ENCODE peak calls at places on chromosome 15, in seven cellular contexts. One of them, this sample, is unnamed.

GRCh38 chr15:74045184-74045583 is 37.2 kb downstream of the GOLGA6A start:
- DNase-seq in endodermal cell: no peak
- DNase-seq in left lung: no peak
- DNase-seq in psoas muscle: no peak
- DNase-seq in heart left ventricle: no peak
- DNase-seq in thyroid gland: no peak
- DNase-seq in colonic mucosa: no peak
- DNase-seq in this sample: no peak

GRCh38 chr15:77650285-77650684 is 17.6 kb upstream of the LINGO1 start:
- DNase-seq in endodermal cell: peak; percentile 92
- DNase-seq in left lung: no peak
- DNase-seq in psoas muscle: no peak
- DNase-seq in heart left ventricle: no peak
- DNase-seq in thyroid gland: no peak
- DNase-seq in colonic mucosa: no peak
- DNase-seq in this sample: no peak

GRCh38 chr15:39976291-39977274 is 42.7 kb downstream of the EIF2AK4 start:
- DNase-seq in endodermal cell: peak; percentile 91
- DNase-seq in left lung: peak; percentile 81
- DNase-seq in psoas muscle: peak; percentile 76
- DNase-seq in heart left ventricle: peak; percentile 82
- DNase-seq in thyroid gland: peak; percentile 88
- DNase-seq in colonic mucosa: peak; percentile 62
- DNase-seq in this sample: peak; percentile 28

GRCh38 chr15:94231728-94232086 is 346 bp downstream of the MCTP2 start:
- DNase-seq in endodermal cell: no peak
- DNase-seq in left lung: no peak
- DNase-seq in psoas muscle: peak; percentile 46
- DNase-seq in heart left ventricle: peak; percentile 27
- DNase-seq in thyroid gland: peak; percentile 52
- DNase-seq in colonic mucosa: peak; percentile 55
- DNase-seq in this sample: peak; percentile 40

GRCh38 chr15:37095993-37096877 is 4.1 kb downstream of the MEIS2 start:
- DNase-seq in endodermal cell: peak; percentile 84
- DNase-seq in left lung: peak; percentile 51
- DNase-seq in psoas muscle: peak; percentile 44
- DNase-seq in heart left ventricle: peak; percentile 50
- DNase-seq in thyroid gland: no peak
- DNase-seq in colonic mucosa: no peak
- DNase-seq in this sample: no peak

GRCh38 chr15:40845036-40845435 is 1.2 kb downstream of the SPINT1 start:
- DNase-seq in endodermal cell: no peak
- DNase-seq in left lung: no peak
- DNase-seq in psoas muscle: no peak
- DNase-seq in heart left ventricle: no peak
- DNase-seq in thyroid gland: no peak
- DNase-seq in colonic mucosa: no peak
- DNase-seq in this sample: no peak

GRCh38 chr15:93983501-93983900 is 247.9 kb upstream of the MCTP2 start:
- DNase-seq in endodermal cell: no peak
- DNase-seq in left lung: no peak
- DNase-seq in psoas muscle: no peak
- DNase-seq in heart left ventricle: peak; percentile 48
- DNase-seq in thyroid gland: no peak
- DNase-seq in colonic mucosa: no peak
- DNase-seq in this sample: no peak

GRCh38 chr15:69156726-69157381 is 3.6 kb upstream of the GLCE start:
- DNase-seq in endodermal cell: no peak
- DNase-seq in left lung: no peak
- DNase-seq in psoas muscle: no peak
- DNase-seq in heart left ventricle: no peak
- DNase-seq in thyroid gland: no peak
- DNase-seq in colonic mucosa: no peak
- DNase-seq in this sample: no peak

GRCh38 chr15:82571722-82572222 is 31.5 kb upstream of the RPS17 start:
- DNase-seq in endodermal cell: peak; percentile 83
- DNase-seq in left lung: peak; percentile 60
- DNase-seq in psoas muscle: peak; percentile 71
- DNase-seq in heart left ventricle: peak; percentile 73
- DNase-seq in thyroid gland: peak; percentile 82
- DNase-seq in colonic mucosa: peak; percentile 58
- DNase-seq in this sample: peak; percentile 43

GRCh38 chr15:70014860-70015490 is 82.7 kb downstream of the TLE3 start:
- DNase-seq in endodermal cell: peak; percentile 91
- DNase-seq in left lung: no peak
- DNase-seq in psoas muscle: no peak
- DNase-seq in heart left ventricle: no peak
- DNase-seq in thyroid gland: no peak
- DNase-seq in colonic mucosa: no peak
- DNase-seq in this sample: peak; percentile 43

GRCh38 chr15:96735621-96736020 is 405.1 kb downstream of the NR2F2 start:
- DNase-seq in endodermal cell: no peak
- DNase-seq in left lung: no peak
- DNase-seq in psoas muscle: no peak
- DNase-seq in heart left ventricle: no peak
- DNase-seq in thyroid gland: peak; percentile 14
- DNase-seq in colonic mucosa: no peak
- DNase-seq in this sample: no peak

GRCh38 chr15:88628018-88628673 is 7.0 kb downstream of the AEN start:
- DNase-seq in endodermal cell: no peak
- DNase-seq in left lung: no peak
- DNase-seq in psoas muscle: no peak
- DNase-seq in heart left ventricle: no peak
- DNase-seq in thyroid gland: no peak
- DNase-seq in colonic mucosa: no peak
- DNase-seq in this sample: no peak

GRCh38 chr15:83904107-83904720 is 250.3 kb downstream of the ADAMTSL3 start:
- DNase-seq in endodermal cell: no peak
- DNase-seq in left lung: no peak
- DNase-seq in psoas muscle: no peak
- DNase-seq in heart left ventricle: no peak
- DNase-seq in thyroid gland: no peak
- DNase-seq in colonic mucosa: no peak
- DNase-seq in this sample: no peak

GRCh38 chr15:79004336-79004735 is 59.5 kb upstream of the CTSH start:
- DNase-seq in endodermal cell: peak; percentile 75
- DNase-seq in left lung: no peak
- DNase-seq in psoas muscle: peak; percentile 28
- DNase-seq in heart left ventricle: no peak
- DNase-seq in thyroid gland: no peak
- DNase-seq in colonic mucosa: no peak
- DNase-seq in this sample: no peak

GRCh38 chr15:65772909-65773308 is 19.2 kb downstream of the DENND4A start:
- DNase-seq in endodermal cell: no peak
- DNase-seq in left lung: no peak
- DNase-seq in psoas muscle: no peak
- DNase-seq in heart left ventricle: no peak
- DNase-seq in thyroid gland: no peak
- DNase-seq in colonic mucosa: no peak
- DNase-seq in this sample: no peak

DNA sequence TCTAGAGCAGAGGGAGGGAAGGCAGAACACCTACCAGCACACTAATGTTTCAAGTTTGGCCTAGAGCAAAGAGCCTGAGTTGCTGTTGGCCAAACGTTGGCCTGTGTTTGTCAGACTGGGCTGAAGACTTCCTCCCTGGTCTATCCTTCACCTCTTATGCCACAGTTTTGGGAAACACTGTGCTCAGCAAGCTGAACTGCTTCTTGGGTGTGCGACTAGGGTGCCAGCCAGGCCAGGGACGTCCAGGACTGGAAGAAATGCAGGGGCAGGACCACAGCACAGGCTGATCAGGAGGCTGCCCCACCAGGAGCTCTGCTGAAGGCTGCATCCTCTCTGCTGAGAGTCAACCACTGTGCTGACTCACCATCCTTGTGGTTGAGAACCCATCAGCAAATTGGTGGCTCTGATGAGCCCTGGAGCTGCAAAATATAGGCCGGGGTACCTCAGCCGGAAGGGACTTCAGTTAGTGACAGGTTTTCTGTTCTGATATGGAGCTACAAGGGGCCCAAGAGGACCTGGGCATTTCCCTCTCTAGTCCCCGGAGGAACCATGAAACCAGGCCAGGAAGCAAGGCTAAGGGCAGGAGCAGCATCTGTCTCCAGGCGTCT is 131.6 kb upstream of the RASGRP1 start:
- DNase-seq in endodermal cell: no peak
- DNase-seq in left lung: no peak
- DNase-seq in psoas muscle: no peak
- DNase-seq in heart left ventricle: no peak
- DNase-seq in thyroid gland: peak; percentile 2
- DNase-seq in colonic mucosa: no peak
- DNase-seq in this sample: peak; percentile 31
- H3K4me3 ChIP-seq in endodermal cell: no peak overlapping the region
- H3K4me3 ChIP-seq in left lung: no peak overlapping the region
- H3K4me3 ChIP-seq in psoas muscle: no peak overlapping the region
- H3K4me3 ChIP-seq in heart left ventricle: no peak overlapping the region
- H3K4me3 ChIP-seq in thyroid gland: no peak overlapping the region
- H3K4me3 ChIP-seq in colonic mucosa: no peak overlapping the region
- H3K4me3 ChIP-seq in this sample: no peak overlapping the region

GRCh38 chr15:23064156-23064555 is 24.8 kb upstream of the TUBGCP5 start:
- DNase-seq in endodermal cell: no peak
- DNase-seq in left lung: no peak
- DNase-seq in psoas muscle: no peak
- DNase-seq in heart left ventricle: no peak
- DNase-seq in thyroid gland: no peak
- DNase-seq in colonic mucosa: no peak
- DNase-seq in this sample: no peak
- H3K4me1 ChIP-seq in endodermal cell: no peaks in the 10 kb centered on the region
- H3K4me1 ChIP-seq in left lung: no peaks in the 10 kb centered on the region
- H3K4me1 ChIP-seq in psoas muscle: no peaks in the 10 kb centered on the region
- H3K4me1 ChIP-seq in heart left ventricle: no peaks in the 10 kb centered on the region
- H3K4me1 ChIP-seq in thyroid gland: no peaks in the 10 kb centered on the region
- H3K4me1 ChIP-seq in colonic mucosa: no peaks in the 10 kb centered on the region
- H3K4me1 ChIP-seq in this sample: no peaks in the 10 kb centered on the region

GRCh38 chr15:59340325-59340724 is 32.3 kb downstream of the MYO1E start:
- DNase-seq in endodermal cell: no peak
- DNase-seq in left lung: no peak
- DNase-seq in psoas muscle: no peak
- DNase-seq in heart left ventricle: no peak
- DNase-seq in thyroid gland: no peak
- DNase-seq in colonic mucosa: no peak
- DNase-seq in this sample: no peak
- H3K27ac ChIP-seq in endodermal cell: no peak overlapping the region
- H3K27ac ChIP-seq in left lung: no peak overlapping the region
- H3K27ac ChIP-seq in psoas muscle: no peak overlapping the region
- H3K27ac ChIP-seq in heart left ventricle: no peak overlapping the region
- H3K27ac ChIP-seq in thyroid gland: no peak overlapping the region
- H3K27ac ChIP-seq in colonic mucosa: no peak overlapping the region
- H3K27ac ChIP-seq in this sample: no peak overlapping the region

GRCh38 chr15:58391088-58391487 is 40.7 kb upstream of the LIPC start:
- DNase-seq in endodermal cell: no peak
- DNase-seq in left lung: no peak
- DNase-seq in psoas muscle: no peak
- DNase-seq in heart left ventricle: no peak
- DNase-seq in thyroid gland: no peak
- DNase-seq in colonic mucosa: no peak
- DNase-seq in this sample: no peak
- H3K4me3 ChIP-seq in endodermal cell: no peak overlapping the region
- H3K4me3 ChIP-seq in left lung: no peak overlapping the region
- H3K4me3 ChIP-seq in psoas muscle: no peak overlapping the region
- H3K4me3 ChIP-seq in heart left ventricle: no peak overlapping the region
- H3K4me3 ChIP-seq in thyroid gland: no peak overlapping the region
- H3K4me3 ChIP-seq in colonic mucosa: no peak overlapping the region
- H3K4me3 ChIP-seq in this sample: no peak overlapping the region

GRCh38 chr15:90104551-90104950 is 2.3 kb upstream of the IDH2 start:
- DNase-seq in endodermal cell: no peak
- DNase-seq in left lung: no peak
- DNase-seq in psoas muscle: peak; percentile 63
- DNase-seq in heart left ventricle: no peak
- DNase-seq in thyroid gland: peak; percentile 73
- DNase-seq in colonic mucosa: peak; percentile 79
- DNase-seq in this sample: peak; percentile 86
- H3K4me1 ChIP-seq in endodermal cell: peaks cover 2% of the 10 kb centered on the region
- H3K4me1 ChIP-seq in left lung: peaks cover 15% of the 10 kb centered on the region
- H3K4me1 ChIP-seq in psoas muscle: peaks cover 52% of the 10 kb centered on the region
- H3K4me1 ChIP-seq in heart left ventricle: peaks cover 56% of the 10 kb centered on the region
- H3K4me1 ChIP-seq in thyroid gland: peaks cover 24% of the 10 kb centered on the region
- H3K4me1 ChIP-seq in colonic mucosa: no peaks in the 10 kb centered on the region
- H3K4me1 ChIP-seq in this sample: peaks cover 30% of the 10 kb centered on the region

DNA sequence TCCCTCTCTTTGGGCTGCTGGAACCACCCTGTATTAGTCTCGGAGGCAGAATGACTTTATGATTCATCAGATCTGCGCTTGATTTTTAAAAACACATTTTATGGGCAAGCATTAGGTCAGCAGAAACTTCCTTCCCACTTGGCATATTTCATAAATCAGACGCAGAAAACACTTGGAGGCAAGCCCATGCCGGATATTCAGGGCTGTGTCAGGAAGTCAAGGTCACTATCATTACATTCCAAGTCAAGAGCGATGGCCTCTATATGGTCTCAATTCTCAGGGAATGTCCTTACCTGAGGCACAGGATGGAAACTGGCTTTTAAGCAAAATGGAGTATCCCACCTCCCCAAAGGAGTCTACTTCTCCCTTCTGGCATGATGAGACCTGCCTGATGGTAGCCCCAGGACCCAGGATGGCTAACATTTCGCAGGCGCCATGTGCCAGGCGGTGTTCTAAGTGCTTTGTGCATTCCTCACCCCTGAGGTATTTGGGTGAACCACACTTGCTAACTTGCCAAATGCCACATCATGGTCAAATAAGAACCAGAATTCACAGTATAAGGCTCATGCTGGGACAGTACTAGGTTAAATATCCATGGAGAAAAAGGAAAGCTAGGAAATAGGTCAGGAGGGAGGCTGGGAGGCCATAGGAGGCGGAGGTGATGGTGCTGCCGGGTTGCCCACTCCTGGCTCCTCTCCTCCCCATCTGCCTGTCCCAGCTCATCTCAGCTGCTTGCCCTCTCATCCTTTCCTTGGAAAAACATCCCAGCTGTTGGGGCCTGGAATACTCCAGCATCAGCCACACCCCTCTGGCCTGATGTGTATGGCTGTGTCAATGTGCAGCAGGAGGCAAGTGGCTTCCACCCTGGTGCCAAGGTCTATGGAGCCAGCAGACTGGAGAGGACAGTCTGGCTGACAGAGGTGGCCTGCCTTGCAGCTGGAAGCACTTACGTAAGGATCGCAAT is 18.8 kb downstream of the BCL2L10 start:
- DNase-seq in endodermal cell: no peak
- DNase-seq in left lung: no peak
- DNase-seq in psoas muscle: peak; percentile 85
- DNase-seq in heart left ventricle: peak; percentile 49
- DNase-seq in thyroid gland: peak; percentile 20
- DNase-seq in colonic mucosa: peak; percentile 51
- DNase-seq in this sample: no peak
- H3K27ac ChIP-seq in endodermal cell: no peak overlapping the region
- H3K27ac ChIP-seq in left lung: peak overlapping the region; percentile 21
- H3K27ac ChIP-seq in psoas muscle: no peak overlapping the region
- H3K27ac ChIP-seq in heart left ventricle: no peak overlapping the region
- H3K27ac ChIP-seq in thyroid gland: no peak overlapping the region
- H3K27ac ChIP-seq in colonic mucosa: no peak overlapping the region
- H3K27ac ChIP-seq in this sample: no peak overlapping the region

DNA sequence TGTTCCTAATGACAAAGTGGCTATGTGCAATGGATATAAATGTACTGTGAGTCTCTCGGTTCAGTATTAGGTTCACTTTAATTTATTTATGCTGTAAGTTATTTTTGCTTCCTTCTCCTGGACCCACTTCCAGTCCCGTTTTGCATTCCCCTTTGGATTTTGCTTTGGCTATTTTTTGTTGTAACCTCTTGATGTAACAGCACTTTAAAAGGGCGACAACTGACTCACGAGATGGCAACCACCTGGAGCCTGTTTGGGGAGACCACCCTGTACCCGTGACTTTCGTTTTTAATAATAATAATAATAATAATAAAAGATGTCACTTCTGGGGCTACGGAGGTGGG is 5.6 kb downstream of the RNU6-1 start:
- DNase-seq in endodermal cell: no peak
- DNase-seq in left lung: no peak
- DNase-seq in psoas muscle: no peak
- DNase-seq in heart left ventricle: no peak
- DNase-seq in thyroid gland: no peak
- DNase-seq in colonic mucosa: no peak
- DNase-seq in this sample: no peak
- H3K4me3 ChIP-seq in endodermal cell: peak overlapping the region; percentile 71
- H3K4me3 ChIP-seq in left lung: peak overlapping the region; percentile 12
- H3K4me3 ChIP-seq in psoas muscle: peak overlapping the region; percentile 51
- H3K4me3 ChIP-seq in heart left ventricle: peak overlapping the region; percentile 39
- H3K4me3 ChIP-seq in thyroid gland: no peak overlapping the region
- H3K4me3 ChIP-seq in colonic mucosa: peak overlapping the region; percentile 32
- H3K4me3 ChIP-seq in this sample: peak overlapping the region; percentile 31